ENCODE peak calls at places on chromosome 3, in four cellular contexts. One of them, this sample, is unnamed. For H3K36me3, the result is how much of the 10 kb centered on the place peaks cover.

GRCh38 chr3:189355481-189356201 is 183.9 kb downstream of the TPRG1 start:
- DNase-seq in uterus: no peak
- DNase-seq in fibroblast of lung: peak
- DNase-seq in ovary: no peak
- DNase-seq in this sample: peak

GRCh38 chr3:187315872-187316271 is 24.3 kb upstream of the MASP1 start:
- DNase-seq in uterus: no peak
- DNase-seq in ovary: no peak
- DNase-seq in fibroblast of lung: peak
- DNase-seq in this sample: peak

GRCh38 chr3:170499562-170500156 is 81.0 kb downstream of the CLDN11 start:
- DNase-seq in fibroblast of lung: peak
- DNase-seq in ovary: peak
- DNase-seq in uterus: no peak
- DNase-seq in this sample: peak

GRCh38 chr3:132592211-132592610 is 4.9 kb upstream of the ACKR4 start:
- DNase-seq in ovary: no peak
- DNase-seq in uterus: no peak
- DNase-seq in fibroblast of lung: no peak
- DNase-seq in this sample: peak

GRCh38 chr3:164533275-164533674 is 545.0 kb downstream of the SI start:
- DNase-seq in fibroblast of lung: no peak
- DNase-seq in uterus: no peak
- DNase-seq in ovary: no peak
- DNase-seq in this sample: no peak

GRCh38 chr3:120302361-120302760 is 17.3 kb upstream of the GPR156 start:
- DNase-seq in fibroblast of lung: peak
- DNase-seq in uterus: no peak
- DNase-seq in ovary: no peak
- DNase-seq in this sample: peak

GRCh38 chr3:141710888-141711616 is 27.0 kb upstream of the RNF7 start:
- DNase-seq in fibroblast of lung: peak
- DNase-seq in uterus: peak
- DNase-seq in ovary: peak
- DNase-seq in this sample: peak

GRCh38 chr3:178342111-178342510 is 194.1 kb upstream of the KCNMB2 start:
- DNase-seq in fibroblast of lung: peak
- DNase-seq in ovary: no peak
- DNase-seq in uterus: no peak
- DNase-seq in this sample: no peak

GRCh38 chr3:111715911-111716523 is 120.9 kb upstream of the ZBED2 start:
- DNase-seq in ovary: no peak
- DNase-seq in fibroblast of lung: peak
- DNase-seq in uterus: peak
- DNase-seq in this sample: peak

GRCh38 chr3:155658669-155659068 is 86.2 kb downstream of the PLCH1 start:
- DNase-seq in fibroblast of lung: no peak
- DNase-seq in uterus: no peak
- DNase-seq in ovary: no peak
- DNase-seq in this sample: no peak

GRCh38 chr3:192819001-192819569 is 91.7 kb upstream of the FGF12 start:
- DNase-seq in fibroblast of lung: peak
- DNase-seq in uterus: peak
- DNase-seq in ovary: no peak
- DNase-seq in this sample: peak

GRCh38 chr3:19425825-19426224 is 277.5 kb downstream of the KCNH8 start:
- DNase-seq in fibroblast of lung: no peak
- DNase-seq in ovary: no peak
- DNase-seq in uterus: no peak
- DNase-seq in this sample: no peak

GRCh38 chr3:65231544-65231943 is 543.7 kb upstream of the ADAMTS9 start:
- DNase-seq in uterus: no peak
- DNase-seq in fibroblast of lung: no peak
- DNase-seq in ovary: no peak
- DNase-seq in this sample: no peak

GRCh38 chr3:65230251-65231140 is 542.7 kb upstream of the ADAMTS9 start:
- DNase-seq in fibroblast of lung: no peak
- DNase-seq in ovary: no peak
- DNase-seq in uterus: no peak
- DNase-seq in this sample: no peak

DNA sequence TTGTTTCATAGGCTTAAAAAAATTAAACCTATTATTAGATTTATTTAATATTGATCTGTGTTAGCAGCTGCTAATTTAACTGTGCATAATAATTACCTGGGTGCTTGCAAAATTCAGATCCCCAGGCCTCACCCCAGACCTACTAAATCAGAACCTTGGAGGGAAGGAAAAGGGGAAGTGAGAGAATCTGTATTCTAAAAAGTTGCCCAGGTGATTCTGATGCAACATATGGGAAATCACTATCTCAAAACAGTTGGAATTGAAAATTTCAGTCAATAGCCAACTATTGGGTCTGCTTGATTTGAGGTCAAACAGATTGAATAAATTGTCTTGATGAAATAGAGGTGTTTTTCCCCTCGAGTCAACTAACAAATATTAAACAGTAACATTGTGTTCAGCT is 538.5 kb upstream of the ADAMTS9 start:
- DNase-seq in fibroblast of lung: no peak
- DNase-seq in ovary: no peak
- DNase-seq in uterus: no peak
- DNase-seq in this sample: no peak
- H3K27ac ChIP-seq in fibroblast of lung: no peak
- H3K27ac ChIP-seq in ovary: no peak
- H3K27ac ChIP-seq in uterus: no peak
- H3K27ac ChIP-seq in this sample: no peak

GRCh38 chr3:123508176-123508575 is 59.3 kb upstream of the ADCY5 start:
- DNase-seq in fibroblast of lung: no peak
- DNase-seq in uterus: no peak
- DNase-seq in ovary: no peak
- DNase-seq in this sample: no peak

GRCh38 chr3:123511726-123512125 is 62.8 kb upstream of the ADCY5 start:
- DNase-seq in uterus: no peak
- DNase-seq in fibroblast of lung: no peak
- DNase-seq in ovary: no peak
- DNase-seq in this sample: no peak

GRCh38 chr3:123505820-123506219 is 56.9 kb upstream of the ADCY5 start:
- DNase-seq in fibroblast of lung: no peak
- DNase-seq in uterus: no peak
- DNase-seq in ovary: no peak
- DNase-seq in this sample: no peak

DNA sequence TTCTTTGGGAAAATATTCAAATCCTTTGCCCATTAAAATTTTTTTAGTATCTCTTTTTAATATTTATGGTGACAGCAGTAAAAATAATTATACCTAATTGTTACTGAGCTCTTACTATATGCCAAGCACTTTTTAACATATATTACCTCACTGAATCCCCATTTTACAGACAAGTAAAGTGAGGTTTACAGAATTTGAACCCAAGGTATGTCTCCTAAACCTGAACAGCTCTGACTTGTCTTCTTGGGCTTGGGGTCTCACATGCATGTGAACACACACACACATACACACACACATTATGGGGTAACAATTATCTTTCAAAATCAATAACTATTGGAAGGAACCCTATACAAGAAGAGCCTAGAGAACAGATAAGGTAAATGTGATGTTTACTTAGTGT is 62.2 kb upstream of the ADCY5 start:
- DNase-seq in fibroblast of lung: no peak
- DNase-seq in uterus: no peak
- DNase-seq in ovary: no peak
- DNase-seq in this sample: no peak
- H3K36me3 ChIP-seq in fibroblast of lung: under half
- H3K36me3 ChIP-seq in uterus: under half
- H3K36me3 ChIP-seq in ovary: under half
- H3K36me3 ChIP-seq in this sample: under half

GRCh38 chr3:24138876-24139256 is 193.8 kb downstream of the NR1D2 start:
- DNase-seq in ovary: no peak
- DNase-seq in fibroblast of lung: no peak
- DNase-seq in uterus: no peak
- DNase-seq in this sample: no peak
- H3K27ac ChIP-seq in ovary: no peak
- H3K27ac ChIP-seq in fibroblast of lung: no peak
- H3K27ac ChIP-seq in uterus: peak
- H3K27ac ChIP-seq in this sample: no peak

GRCh38 chr3:52524752-52525661 is 8.7 kb downstream of the NT5DC2 start:
- DNase-seq in fibroblast of lung: no peak
- DNase-seq in ovary: peak
- DNase-seq in uterus: peak
- DNase-seq in this sample: no peak

GRCh38 chr3:52527039-52527731 is 6.5 kb downstream of the NT5DC2 start:
- DNase-seq in uterus: peak
- DNase-seq in ovary: peak
- DNase-seq in fibroblast of lung: no peak
- DNase-seq in this sample: no peak

GRCh38 chr3:52527732-52528595 is 5.7 kb downstream of the NT5DC2 start:
- DNase-seq in fibroblast of lung: no peak
- DNase-seq in uterus: peak
- DNase-seq in ovary: peak
- DNase-seq in this sample: no peak

GRCh38 chr3:52525666-52526065 is 8.0 kb downstream of the NT5DC2 start:
- DNase-seq in ovary: peak
- DNase-seq in fibroblast of lung: no peak
- DNase-seq in uterus: no peak
- DNase-seq in this sample: no peak

DNA sequence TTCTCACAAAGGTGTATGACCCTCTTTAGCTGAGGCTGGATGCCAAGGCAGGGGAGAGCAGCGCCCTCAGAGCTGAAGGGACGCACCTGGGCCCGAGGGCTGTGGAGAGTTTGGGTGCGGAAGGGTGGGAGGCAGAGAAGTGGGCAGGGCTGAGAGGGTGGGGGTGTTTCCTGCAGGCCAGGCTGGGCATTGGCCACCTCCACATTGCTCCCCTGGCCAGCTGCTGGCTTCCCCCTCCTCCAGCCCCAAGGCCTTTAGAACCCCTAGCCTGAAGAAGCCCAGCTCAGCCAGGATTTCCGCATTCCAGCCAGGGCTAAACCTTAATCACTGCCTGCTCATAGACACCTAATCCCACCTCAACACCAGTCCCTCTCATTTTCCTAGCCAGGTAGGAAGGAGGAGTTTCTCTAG is 7.5 kb downstream of the NT5DC2 start:
- DNase-seq in uterus: peak
- DNase-seq in fibroblast of lung: no peak
- DNase-seq in ovary: peak
- DNase-seq in this sample: no peak
- H3K36me3 ChIP-seq in uterus: under half
- H3K36me3 ChIP-seq in fibroblast of lung: under half
- H3K36me3 ChIP-seq in ovary: under half
- H3K36me3 ChIP-seq in this sample: under half

DNA sequence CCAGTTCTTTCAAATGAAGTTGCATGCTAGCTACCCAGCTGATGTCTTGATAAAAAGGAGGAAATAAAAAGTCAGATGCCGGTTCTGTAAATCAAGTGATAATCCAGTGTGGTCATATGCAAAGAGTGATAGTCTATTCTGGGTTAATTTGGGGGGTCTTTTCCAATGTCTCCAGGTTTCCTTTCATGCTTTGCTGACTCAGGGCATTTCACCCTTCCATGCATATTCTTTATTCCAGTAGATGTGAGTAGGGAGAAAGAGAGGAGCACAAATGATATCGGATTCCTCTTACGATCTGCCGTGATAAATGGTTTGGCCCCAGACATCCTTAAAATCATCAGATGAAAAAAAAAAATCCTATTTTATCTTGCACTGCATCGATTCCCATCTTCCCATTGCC is 60.8 kb downstream of the ADAMTS9 start:
- DNase-seq in uterus: no peak
- DNase-seq in ovary: no peak
- DNase-seq in fibroblast of lung: no peak
- DNase-seq in this sample: no peak
- H3K27ac ChIP-seq in uterus: no peak
- H3K27ac ChIP-seq in ovary: no peak
- H3K27ac ChIP-seq in fibroblast of lung: no peak
- H3K27ac ChIP-seq in this sample: no peak

This sample was measured in GM23248.